ENCODE peak calls at places on chromosomes 7 and 10, in six cellular contexts. U is T-helper 9 cell, B is IMR-90, X is M059J, T is adrenal gland, H is NCI-H460. D is an unnamed sample.

GRCh38 chr7:117399820-117400422 is 27.4 kb downstream of the ASZ1 start:
- DNase-seq in X (no peak), T (no peak), H (no peak), U (no peak), B (peak; percentile 5), D (no peak)

GRCh38 chr7:68619476-68619875 is 978.8 kb upstream of the AUTS2 start:
- DNase-seq in H (no peak), B (no peak), X (no peak), T (no peak), U (no peak), D (no peak)

GRCh38 chr7:80722596-80723141 is 84.2 kb downstream of the CD36 start:
- DNase-seq in B (peak; percentile 100), U (no peak), T (no peak), H (peak; percentile 97), X (peak; percentile 100), D (no peak)

GRCh38 chr10:29820890-29821398 is 186.2 kb upstream of the SVIL start:
- DNase-seq in B (no peak), H (no peak), T (no peak), U (no peak), X (no peak), D (no peak)

GRCh38 chr10:60878224-60878623 is 65.8 kb downstream of the RHOBTB1 start:
- DNase-seq in B (no peak), H (no peak), X (no peak), T (no peak), U (no peak), D (no peak)

GRCh38 chr10:119737827-119738226 is 12.0 kb downstream of the INPP5F start:
- DNase-seq in H (peak; percentile 60), B (peak; percentile 88), U (no peak), T (peak; percentile 44), X (peak; percentile 79), D (no peak)

GRCh38 chr7:156620246-156620775 is 20.3 kb upstream of the RNF32 start:
- DNase-seq in X (no peak), U (no peak), T (no peak), B (no peak), H (no peak), D (no peak)

GRCh38 chr10:24393206-24393605 is 184.3 kb downstream of the KIAA1217 start:
- DNase-seq in X (no peak), T (no peak), H (no peak), U (no peak), B (no peak), D (no peak)

GRCh38 chr10:125448596-125448995 is 234.4 kb downstream of the TEX36 start:
- DNase-seq in X (peak; percentile 19), U (no peak), H (peak; percentile 24), T (no peak), B (peak; percentile 4), D (no peak)

GRCh38 chr10:132626761-132627735 is 89.5 kb downstream of the INPP5A start:
- DNase-seq in B (no peak), U (no peak), T (peak; percentile 11), H (no peak), X (no peak), D (no peak)

GRCh38 chr10:112160834-112161233 is 22.7 kb downstream of the GPAM start:
- DNase-seq in H (no peak), B (no peak), T (no peak), X (no peak), U (no peak), D (no peak)

GRCh38 chr7:157682064-157682945 is 345.5 kb downstream of the DNAJB6 start:
- DNase-seq in T (no peak), X (no peak), H (no peak), U (no peak), B (no peak), D (no peak)

GRCh38 chr10:69819713-69820506 is 18.2 kb downstream of the COL13A1 start:
- DNase-seq in B (peak; percentile 46), T (no peak), X (peak; percentile 86), H (no peak), U (no peak), D (no peak)

GRCh38 chr10:60951272-60951724 is 7.3 kb upstream of the RHOBTB1 start:
- DNase-seq in U (no peak), H (no peak), T (no peak), B (peak; percentile 61), X (peak; percentile 9), D (no peak)

GRCh38 chr7:132956556-132956955 is 125.3 kb downstream of the CHCHD3 start:
- DNase-seq in X (no peak), H (no peak), T (no peak), B (no peak), U (no peak), D (no peak)

GRCh38 chr7:113775401-113775800 is 143.4 kb downstream of the PPP1R3A start:
- DNase-seq in X (no peak), U (no peak), H (no peak), B (no peak), T (no peak), D (no peak)

GRCh38 chr7:2777898-2778535 is 66.1 kb downstream of the GNA12 start:
- DNase-seq in U (no peak), T (no peak), B (no peak), X (no peak), H (no peak), D (no peak)

GRCh38 chr10:80465839-80466590 is 11.9 kb downstream of the TSPAN14 start:
- DNase-seq in X (no peak), H (no peak), B (no peak), U (peak; percentile 51), T (no peak), D (no peak)

GRCh38 chr10:113111900-113112853 is 162.1 kb downstream of the TCF7L2 start:
- DNase-seq in U (no peak), B (peak; percentile 47), H (no peak), X (no peak), T (no peak), D (no peak)

GRCh38 chr7:151490706-151491105 is 29.0 kb downstream of the RHEB start:
- DNase-seq in X (no peak), T (no peak), U (no peak), H (no peak), B (no peak), D (no peak)

GRCh38 chr10:6213257-6213905 is 10.6 kb downstream of the PFKFB3 start:
- DNase-seq in H (no peak), U (no peak), B (no peak), X (no peak), T (no peak), D (no peak)

GRCh38 chr10:96410296-96410695 is 51.5 kb upstream of the OPALIN start:
- DNase-seq in T (no peak), H (no peak), X (no peak), B (no peak), U (no peak), D (no peak)

GRCh38 chr7:87926581-87927461 is 7.2 kb upstream of the ADAM22 start:
- DNase-seq in X (peak; percentile 63), H (no peak), B (no peak), T (no peak), U (no peak), D (peak; percentile 22)

GRCh38 chr7:71408276-71408675 is 276.3 kb downstream of the GALNT17 start:
- DNase-seq in B (no peak), U (no peak), T (no peak), X (no peak), H (no peak), D (no peak)

GRCh38 chr10:75229961-75230360 is 5.8 kb downstream of the COMTD1 start:
- DNase-seq in U (no peak), X (no peak), T (no peak), B (peak; percentile 71), H (no peak), D (no peak)

GRCh38 chr7:99267530-99268360 is 4.9 kb upstream of the MYH16 start:
- DNase-seq in T (peak; percentile 71), H (peak; percentile 36), U (no peak), B (peak; percentile 94), X (peak; percentile 92), D (no peak)

GRCh38 chr10:104246981-104247380 is 7.7 kb upstream of the GSTO1 start:
- DNase-seq in X (peak; percentile 10), B (peak; percentile 57), T (no peak), U (no peak), H (no peak), D (no peak)

D was measured in NCI-H1930.